ENCODE peak calls at places on chromosomes 3 and 15, in four cellular contexts. X is IMR-90, V is mesenchymal stem cell, E is GM23248. W is an unnamed sample.

GRCh38 chr15:50819344-50819743 is 53.8 kb upstream of the SPPL2A start:
- DNase-seq in X (no peak), E (peak; percentile 16), V (no peak), W (no peak)

GRCh38 chr15:36458406-36458805 is 121.0 kb upstream of the CDIN1 start:
- DNase-seq in E (no peak), X (peak; percentile 57), V (no peak), W (no peak)

GRCh38 chr3:189353988-189354735 is 182.4 kb downstream of the TPRG1 start:
- DNase-seq in X (no peak), V (no peak), E (no peak), W (no peak)

GRCh38 chr3:37862712-37863551 is 1.3 kb downstream of the CTDSPL start:
- DNase-seq in X (peak; percentile 75), E (peak; percentile 73), V (peak; percentile 80), W (no peak)

GRCh38 chr15:68781766-68782588 is 38.7 kb downstream of the ANP32A start:
- DNase-seq in X (no peak), E (no peak), V (no peak), W (no peak)

GRCh38 chr15:34359416-34359815 is 7.6 kb downstream of the LPCAT4 start:
- DNase-seq in V (no peak), X (no peak), E (peak; percentile 27), W (no peak)

GRCh38 chr3:59783468-59783988 is 733.7 kb upstream of the CFAP20DC start:
- DNase-seq in E (no peak), V (no peak), X (no peak), W (no peak)

GRCh38 chr15:73369073-73369694 is 426 bp upstream of the HCN4 start:
- DNase-seq in X (no peak), E (peak; percentile 13), V (no peak), W (no peak)

GRCh38 chr15:64180235-64180824 is 17.5 kb upstream of the PPIB start:
- DNase-seq in E (no peak), X (no peak), V (no peak), W (no peak)

GRCh38 chr3:105448338-105448982 is 81.8 kb downstream of the ALCAM start:
- DNase-seq in X (peak; percentile 29), E (peak; percentile 41), V (peak; percentile 24), W (peak; percentile 8)

GRCh38 chr3:46360904-46361303 is 7.0 kb downstream of the CCR2 start:
- DNase-seq in X (no peak), E (no peak), V (no peak), W (peak; percentile 26)

GRCh38 chr3:123262226-123262625 is 60.5 kb downstream of the SEC22A start:
- DNase-seq in E (no peak), V (no peak), X (no peak), W (no peak)

GRCh38 chr3:110932515-110933095 is 139.0 kb upstream of the NECTIN3 start:
- DNase-seq in V (no peak), E (peak; percentile 20), X (peak; percentile 16), W (no peak)

GRCh38 chr3:99700637-99701268 is 62.4 kb downstream of the COL8A1 start:
- DNase-seq in E (peak; percentile 74), X (peak; percentile 80), V (peak; percentile 78), W (no peak)

GRCh38 chr3:37691213-37691830 is 170.4 kb upstream of the CTDSPL start:
- DNase-seq in X (no peak), E (no peak), V (no peak), W (no peak)

GRCh38 chr3:97742036-97742435 is 22.5 kb upstream of the ARL6 start:
- DNase-seq in X (no peak), V (no peak), E (no peak), W (no peak)

GRCh38 chr3:124034016-124034808 is 42.3 kb upstream of the ROPN1 start:
- DNase-seq in V (peak; percentile 6), X (no peak), E (peak; percentile 59), W (no peak)

GRCh38 chr3:79139395-79140060 is 628.3 kb downstream of the ROBO1 start:
- DNase-seq in X (peak; percentile 21), V (no peak), E (peak; percentile 78), W (no peak)

DNA sequence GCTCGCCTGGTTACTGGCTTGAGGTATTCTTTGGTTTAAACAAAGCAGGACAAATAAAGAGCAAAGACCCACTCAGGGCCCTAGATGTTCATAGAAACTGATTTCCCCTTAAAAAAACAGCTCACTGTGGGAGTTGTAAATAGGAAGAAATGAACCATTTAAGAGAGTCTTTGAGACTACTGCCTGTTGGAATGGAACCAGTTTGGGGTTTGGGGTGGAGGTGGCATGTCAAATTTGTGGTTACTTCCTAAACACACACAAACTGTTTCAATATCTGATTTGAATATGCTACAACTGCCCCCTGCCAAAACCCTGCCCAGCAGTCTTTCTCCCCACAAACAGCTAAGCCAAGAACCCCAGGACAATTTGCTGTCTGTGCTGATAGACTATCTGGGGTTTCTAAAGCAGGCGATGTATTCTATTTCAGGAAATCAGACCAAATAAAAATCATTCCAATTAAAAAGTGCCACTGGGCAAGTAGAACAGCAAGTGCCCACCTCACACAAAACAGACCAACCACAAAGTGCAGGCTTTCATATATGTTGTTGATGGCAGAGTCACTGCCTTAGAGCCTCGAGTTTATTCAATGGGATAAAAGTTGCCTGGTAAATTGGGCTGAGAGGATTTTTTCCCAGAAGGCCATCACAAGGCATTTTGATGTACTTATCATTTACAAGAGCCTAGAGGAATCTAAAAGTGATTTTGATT is 293.9 kb upstream of the PROK2 start:
- DNase-seq in E (no peak), V (no peak), X (no peak), W (no peak)
- H3K9ac ChIP-seq in E (no peak overlapping the region), V (no peak overlapping the region), X (no peak overlapping the region), W (no peak overlapping the region)

DNA sequence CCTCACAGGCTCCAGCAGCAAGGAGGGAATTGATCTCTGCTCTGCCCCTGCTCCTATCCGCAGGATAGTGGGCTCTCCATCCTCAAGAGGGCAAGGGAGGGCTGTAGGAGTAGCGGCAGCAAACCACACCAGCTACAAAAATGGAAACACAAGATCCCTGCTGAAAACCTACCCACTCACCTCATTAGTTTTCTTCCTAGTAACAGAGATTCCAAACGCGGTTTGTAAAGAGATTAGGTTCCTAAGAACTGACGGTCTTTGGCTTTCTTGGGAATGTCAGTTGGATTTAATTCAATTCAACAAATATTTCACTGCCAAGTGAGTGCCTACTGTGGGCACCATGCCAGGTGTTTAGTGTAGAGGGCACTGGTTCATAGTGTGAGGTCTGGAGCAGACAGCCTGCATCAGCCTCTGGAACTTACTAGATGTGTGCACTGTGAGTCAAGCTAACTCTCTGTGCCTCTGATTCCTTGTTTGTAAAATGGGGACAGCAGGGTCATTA is 84.7 kb downstream of the MRPL46 start:
- DNase-seq in E (peak; percentile 60), V (no peak), X (no peak), W (no peak)
- H3K4me2 ChIP-seq in E (peak overlapping the region; percentile 45), V (no peak overlapping the region), X (no peak overlapping the region), W (no peak overlapping the region)

GRCh38 chr3:31955581-31955980 is 25.5 kb downstream of the OSBPL10 start:
- DNase-seq in V (no peak), X (no peak), E (no peak), W (no peak)

GRCh38 chr3:31957106-31957505 is 24.0 kb downstream of the OSBPL10 start:
- DNase-seq in V (peak; percentile 51), E (no peak), X (no peak), W (no peak)

GRCh38 chr3:31952205-31952604 is 28.9 kb downstream of the OSBPL10 start:
- DNase-seq in E (no peak), X (no peak), V (no peak), W (no peak)

GRCh38 chr3:31953636-31954035 is 27.4 kb downstream of the OSBPL10 start:
- DNase-seq in V (no peak), E (no peak), X (no peak), W (no peak)

DNA sequence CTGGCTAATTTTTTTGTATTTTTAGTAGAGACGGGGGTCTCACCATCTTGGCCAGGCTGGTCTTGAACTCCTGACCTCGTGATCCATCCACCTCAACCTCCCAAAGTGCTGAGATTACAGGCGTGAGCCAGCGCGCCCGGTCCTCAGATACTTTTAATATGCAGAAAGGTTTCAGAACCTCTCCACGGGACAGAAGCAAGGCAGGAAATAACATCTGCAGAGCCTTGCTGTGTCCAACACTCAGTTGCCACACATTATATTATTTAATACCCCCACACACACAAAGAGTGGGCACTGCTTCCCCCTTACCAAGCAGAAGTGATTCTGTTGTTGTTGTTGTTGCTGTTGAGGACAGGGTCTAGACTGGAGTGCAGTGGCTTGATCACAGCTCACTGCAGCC is 28.0 kb downstream of the OSBPL10 start:
- DNase-seq in E (no peak), X (no peak), V (no peak), W (no peak)
- H3K9ac ChIP-seq in E (no peak overlapping the region), X (no peak overlapping the region), V (no peak overlapping the region), W (no peak overlapping the region)

GRCh38 chr15:45657769-45658545 is 23.1 kb downstream of the SQOR start:
- DNase-seq in E (no peak), X (no peak), V (no peak), W (no peak)

GRCh38 chr15:45662375-45662774 is 27.5 kb downstream of the SQOR start:
- DNase-seq in X (no peak), V (no peak), E (no peak), W (no peak)

GRCh38 chr15:45664451-45664850 is 29.6 kb downstream of the SQOR start:
- DNase-seq in V (peak; percentile 64), X (peak; percentile 72), E (peak; percentile 48), W (no peak)

GRCh38 chr15:45665261-45665660 is 30.4 kb downstream of the SQOR start:
- DNase-seq in X (no peak), V (no peak), E (no peak), W (no peak)

GRCh38 chr15:45660231-45660979 is 25.6 kb downstream of the SQOR start:
- DNase-seq in X (peak; percentile 28), E (no peak), V (peak; percentile 45), W (no peak)
- H3K4me2 ChIP-seq in X (no peak overlapping the region), E (no peak overlapping the region), V (no peak overlapping the region), W (no peak overlapping the region)

W was measured in DND-41.